ENCODE peak calls at places on chromosome 22, in five cellular contexts. E, W, Q, A and I are unnamed samples. For H3K36me3, the result is how much of the 10 kb centered on the place peaks cover.

GRCh38 chr22:24867327-24868022 is 61.5 kb downstream of the SGSM1 start:
- DNase-seq in A (no peak), W (no peak), Q (no peak), E (no peak), I (no peak)

GRCh38 chr22:19287076-19287724 is 4.3 kb downstream of the CLTCL1 start:
- DNase-seq in E (no peak), A (no peak), W (peak), Q (no peak), I (no peak)

GRCh38 chr22:45504703-45505341 is 2.1 kb downstream of the FBLN1 start:
- DNase-seq in Q (no peak), W (no peak), E (no peak), A (no peak), I (no peak)

GRCh38 chr22:25645266-25645665 is 80.8 kb downstream of the GRK3 start:
- DNase-seq in E (no peak), A (no peak), W (no peak), Q (no peak), I (peak)

GRCh38 chr22:32249231-32249630 is 5.9 kb downstream of the SLC5A4 start:
- DNase-seq in A (no peak), W (no peak), E (no peak), Q (no peak), I (no peak)

GRCh38 chr22:44648085-44648820 is 53.8 kb upstream of the PRR5 start:
- DNase-seq in Q (no peak), W (no peak), A (no peak), E (no peak), I (no peak)

GRCh38 chr22:45963821-45964220 is 13.1 kb downstream of the WNT7B start:
- DNase-seq in W (no peak), E (no peak), A (no peak), Q (no peak), I (no peak)

GRCh38 chr22:50218996-50219727 is 18.4 kb downstream of the SELENOO start:
- DNase-seq in A (no peak), E (peak), W (peak), Q (no peak), I (peak)

GRCh38 chr22:37619991-37620390 is 11.4 kb downstream of the GGA1 start:
- DNase-seq in W (no peak), E (no peak), A (no peak), Q (no peak), I (no peak)

GRCh38 chr22:50035976-50036375 is 22.1 kb downstream of the TTLL8 start:
- DNase-seq in A (no peak), W (no peak), E (no peak), Q (no peak), I (no peak)

GRCh38 chr22:29670615-29671014 is 49.2 kb upstream of the CABP7 start:
- DNase-seq in W (no peak), A (no peak), E (no peak), Q (no peak), I (no peak)

GRCh38 chr22:29679316-29679715 is 40.5 kb upstream of the CABP7 start:
- DNase-seq in Q (no peak), E (no peak), A (no peak), W (no peak), I (no peak)

GRCh38 chr22:29668681-29669080 is 51.1 kb upstream of the CABP7 start:
- DNase-seq in A (no peak), Q (no peak), W (no peak), E (no peak), I (no peak)

GRCh38 chr22:29673361-29673760 is 46.4 kb upstream of the CABP7 start:
- DNase-seq in A (no peak), E (no peak), W (no peak), Q (no peak), I (no peak)

DNA sequence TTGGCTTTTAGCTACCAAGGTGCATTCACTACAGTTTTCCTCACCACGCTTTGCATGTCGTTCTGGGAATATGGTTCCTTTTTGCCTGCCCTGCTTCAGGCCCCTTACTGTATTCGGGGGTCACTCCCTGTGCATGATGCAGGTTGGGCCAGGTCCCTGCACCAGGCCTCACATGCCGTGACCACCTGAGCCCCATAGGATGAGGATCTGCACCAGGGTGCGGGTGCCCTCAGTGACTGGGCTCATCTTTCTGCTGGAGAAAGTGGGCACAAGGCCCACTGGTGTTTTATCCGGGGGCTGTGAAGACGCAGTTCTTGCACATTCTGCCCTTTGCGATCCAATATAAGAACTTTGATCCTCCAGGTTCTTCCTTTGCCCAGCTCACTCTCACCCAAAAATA is 45.7 kb upstream of the CABP7 start:
- DNase-seq in Q (no peak), A (no peak), E (no peak), W (no peak), I (no peak)
- H3K36me3 ChIP-seq in Q (half or more), A (half or more), E (half or more), W (under half), I (under half)

GRCh38 chr22:20565079-20565734 is 57.8 kb downstream of the MED15 start:
- DNase-seq in E (no peak), W (no peak), A (no peak), Q (no peak), I (no peak)

GRCh38 chr22:20563464-20563906 is 56.1 kb downstream of the MED15 start:
- DNase-seq in A (no peak), W (no peak), E (no peak), Q (no peak), I (no peak)

GRCh38 chr22:20565761-20566160 is 58.4 kb downstream of the MED15 start:
- DNase-seq in W (no peak), E (no peak), A (no peak), Q (no peak), I (no peak)

GRCh38 chr22:20562607-20563463 is 55.4 kb downstream of the MED15 start:
- DNase-seq in W (no peak), Q (no peak), E (no peak), A (no peak), I (no peak)

GRCh38 chr22:20563941-20564371 is 56.5 kb downstream of the MED15 start:
- DNase-seq in W (no peak), A (no peak), E (no peak), Q (no peak), I (no peak)
- H3K36me3 ChIP-seq in W (under half), A (under half), E (half or more), Q (under half), I (under half)

GRCh38 chr22:20793386-20794131 is 19.6 kb downstream of the SERPIND1 start:
- DNase-seq in Q (no peak), A (no peak), W (no peak), E (no peak), I (no peak)

GRCh38 chr22:20792966-20793332 is 19.0 kb downstream of the SERPIND1 start:
- DNase-seq in Q (no peak), W (no peak), E (no peak), A (no peak), I (no peak)

GRCh38 chr22:20794132-20794990 is 20.4 kb downstream of the SERPIND1 start:
- DNase-seq in E (no peak), A (no peak), Q (no peak), W (no peak), I (no peak)

GRCh38 chr22:20796731-20797130 is 22.8 kb downstream of the SERPIND1 start:
- DNase-seq in W (no peak), A (no peak), Q (no peak), E (no peak), I (no peak)

GRCh38 chr22:20795014-20795413 is 21.1 kb downstream of the SERPIND1 start:
- DNase-seq in W (no peak), A (no peak), Q (no peak), E (no peak), I (no peak)
- H3K36me3 ChIP-seq in W (under half), A (half or more), Q (half or more), E (half or more), I (under half)

GRCh38 chr22:20750461-20751184 is 23.3 kb upstream of the SERPIND1 start:
- DNase-seq in Q (no peak), W (peak), E (peak), A (no peak), I (peak)

GRCh38 chr22:20751185-20751851 is 22.6 kb upstream of the SERPIND1 start:
- DNase-seq in Q (no peak), A (no peak), E (no peak), W (peak), I (no peak)

GRCh38 chr22:20752104-20752741 is 21.7 kb upstream of the SERPIND1 start:
- DNase-seq in Q (no peak), W (no peak), E (no peak), A (no peak), I (no peak)

GRCh38 chr22:20749453-20749852 is 24.5 kb upstream of the SERPIND1 start:
- DNase-seq in E (no peak), A (no peak), Q (no peak), W (no peak), I (no peak)

GRCh38 chr22:20752873-20753272 is 21.0 kb upstream of the SERPIND1 start:
- DNase-seq in Q (no peak), A (no peak), W (no peak), E (no peak), I (no peak)
- H3K36me3 ChIP-seq in Q (half or more), A (under half), W (under half), E (under half), I (under half)

DNA sequence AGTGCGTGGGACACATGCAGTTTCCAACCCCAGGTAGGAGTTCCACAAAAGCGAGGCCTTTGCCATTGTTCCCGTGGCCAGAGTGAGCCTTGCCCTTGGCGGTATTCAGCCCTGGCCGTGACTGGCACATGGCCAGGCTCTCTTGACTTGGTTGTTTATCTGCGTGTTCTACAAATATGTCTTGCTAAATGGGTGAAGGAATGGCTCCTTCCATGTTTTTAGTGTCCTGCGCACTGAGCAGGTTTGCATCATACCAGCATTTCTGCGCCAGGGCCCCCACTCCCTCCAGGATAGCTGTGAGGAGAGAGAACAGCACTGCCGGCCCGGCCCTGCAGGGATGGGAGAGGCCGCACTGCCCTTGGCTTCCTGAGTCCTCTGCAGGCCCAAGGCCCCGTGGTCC is 20.0 kb downstream of the POLR3H start:
- DNase-seq in A (no peak), Q (no peak), E (peak), W (peak), I (peak)
- H3K36me3 ChIP-seq in A (under half), Q (under half), E (half or more), W (under half), I (under half)

DNA sequence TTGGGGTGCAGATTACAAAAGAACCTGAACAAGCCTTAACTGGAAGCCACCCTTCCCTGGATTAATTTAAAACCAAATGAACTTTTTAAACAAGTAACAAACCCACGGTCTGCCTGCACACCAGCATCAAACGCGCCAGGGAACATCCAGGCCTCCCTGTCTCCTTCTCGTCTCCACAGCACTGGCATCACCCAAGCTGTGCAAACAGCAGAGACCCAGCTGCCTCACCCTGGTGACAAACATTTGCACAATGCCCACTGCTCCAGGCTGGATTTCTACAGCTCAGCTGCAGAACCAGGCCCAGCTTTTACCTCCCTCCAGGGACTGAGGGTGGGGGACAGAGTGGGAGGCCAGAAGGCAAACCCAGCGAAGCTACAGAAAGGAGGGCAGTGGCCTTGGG is 7.0 kb downstream of the RPL3 start:
- DNase-seq in Q (no peak), W (no peak), E (no peak), A (no peak), I (no peak)
- H3K36me3 ChIP-seq in Q (half or more), W (under half), E (half or more), A (half or more), I (under half)

GRCh38 chr22:27881404-27881803 is 37.7 kb downstream of the PITPNB start:
- DNase-seq in E (no peak), W (peak), Q (no peak), A (no peak), I (peak)

GRCh38 chr22:27886843-27887151 is 32.3 kb downstream of the PITPNB start:
- DNase-seq in W (no peak), E (no peak), A (no peak), Q (no peak), I (no peak)

GRCh38 chr22:27888310-27888709 is 30.7 kb downstream of the PITPNB start:
- DNase-seq in E (no peak), A (no peak), W (no peak), Q (no peak), I (no peak)

GRCh38 chr22:27883656-27884350 is 35.3 kb downstream of the PITPNB start:
- DNase-seq in W (no peak), Q (no peak), E (no peak), A (no peak), I (no peak)

GRCh38 chr22:27885977-27886842 is 32.8 kb downstream of the PITPNB start:
- DNase-seq in E (no peak), W (peak), A (peak), Q (peak), I (peak)
- H3K36me3 ChIP-seq in E (under half), W (under half), A (under half), Q (under half), I (under half)

GRCh38 chr22:40829131-40829530 is 10.0 kb upstream of the SLC25A17 start:
- DNase-seq in Q (no peak), W (no peak), E (no peak), A (no peak), I (no peak)

DNA sequence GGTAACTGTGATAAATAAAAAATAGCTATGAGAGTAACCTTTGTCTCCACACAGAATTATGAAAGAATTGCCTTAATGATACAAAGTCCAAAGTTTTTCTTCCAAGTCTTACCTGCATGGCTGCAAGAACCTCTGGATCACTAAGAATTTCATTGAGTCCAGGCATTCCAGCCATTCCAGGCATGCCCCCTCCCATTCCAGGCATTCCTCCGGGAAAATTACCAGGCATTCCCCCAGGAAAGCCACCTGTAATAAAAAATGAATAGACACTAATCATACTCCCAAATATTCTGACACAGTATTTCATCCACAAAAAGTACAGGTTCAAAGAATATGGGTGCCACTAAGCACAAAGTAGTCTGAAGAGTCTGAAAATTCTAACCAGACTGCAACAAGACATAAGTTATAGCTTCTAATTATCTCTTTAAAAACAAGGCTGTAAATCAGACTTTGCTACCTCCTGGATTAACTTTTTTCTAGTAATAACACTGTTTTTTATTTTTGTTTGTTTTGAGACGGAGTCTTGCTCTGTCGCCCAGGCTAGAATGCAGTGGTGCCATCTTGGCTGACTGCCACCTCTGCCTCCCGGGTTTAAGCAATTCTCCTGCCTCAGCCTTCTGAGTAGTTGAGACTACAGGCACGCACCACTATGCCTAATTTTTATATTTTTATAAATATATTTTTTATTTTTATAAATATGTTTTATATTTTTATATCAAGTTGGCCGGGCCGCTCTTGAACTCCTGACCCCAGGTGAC is 8.0 kb upstream of the SLC25A17 start:
- DNase-seq in Q (no peak), A (no peak), W (no peak), E (no peak), I (no peak)
- H3K36me3 ChIP-seq in Q (half or more), A (under half), W (under half), E (half or more), I (under half)

DNA sequence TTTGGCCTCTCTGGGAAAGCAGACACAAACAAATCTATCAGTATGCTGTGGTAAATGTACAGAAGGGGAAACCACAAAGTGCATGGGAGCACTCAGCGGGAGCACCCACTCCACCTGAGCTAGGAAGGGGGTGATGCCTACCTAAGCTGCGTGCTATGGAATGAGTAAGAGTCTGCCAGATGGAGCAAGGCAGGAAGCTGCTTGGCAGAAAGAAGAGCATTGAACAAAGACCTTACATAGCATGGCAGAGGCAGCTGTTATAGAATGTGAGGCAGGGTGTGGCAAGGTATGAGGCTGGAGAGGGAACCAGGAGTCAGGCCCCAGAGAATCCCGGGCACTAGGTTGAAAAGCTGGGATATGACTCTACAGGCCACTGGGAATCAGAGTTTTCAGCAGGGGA is 13.8 kb upstream of the MTFP1 start:
- DNase-seq in Q (no peak), E (no peak), W (no peak), A (no peak), I (no peak)
- H3K36me3 ChIP-seq in Q (under half), E (under half), W (under half), A (under half), I (under half)